ENCODE peak calls at places on chromosomes 6 and 20, in seven cellular contexts. R, N, K, J, V, G and L are unnamed samples.

GRCh38 chr6:149593443-149593842 is 27.3 kb downstream of the GINM1 start:
- DNase-seq in R (no peak), N (no peak), K (no peak), J (no peak), V (no peak), G (no peak), L (no peak)

GRCh38 chr6:7640607-7641577 is 50.9 kb downstream of the SNRNP48 start:
- DNase-seq in R (peak; percentile 41), N (peak; percentile 29), K (no peak), J (no peak), V (no peak), G (no peak), L (no peak)

GRCh38 chr6:49551126-49551865 is 828 bp downstream of the C6orf141 start:
- DNase-seq in R (no peak), N (no peak), K (no peak), J (no peak), V (peak; percentile 22), G (no peak), L (peak; percentile 65)

GRCh38 chr20:56616704-56617103 is 12.4 kb upstream of the TFAP2C start:
- DNase-seq in R (no peak), N (no peak), K (no peak), J (no peak), V (no peak), G (no peak), L (no peak)

GRCh38 chr20:59566631-59567524 is 37.5 kb upstream of the PHACTR3 start:
- DNase-seq in R (no peak), N (no peak), K (no peak), J (no peak), V (no peak), G (no peak), L (peak; percentile 43)

GRCh38 chr6:2632368-2632767 is 118.4 kb downstream of the MYLK4 start:
- DNase-seq in R (no peak), N (no peak), K (peak; percentile 73), J (no peak), V (no peak), G (no peak), L (no peak)

GRCh38 chr6:123276439-123277045 is 280.5 kb downstream of the CLVS2 start:
- DNase-seq in R (no peak), N (no peak), K (no peak), J (no peak), V (no peak), G (no peak), L (no peak)

GRCh38 chr6:21845018-21845417 is 251.5 kb downstream of the SOX4 start:
- DNase-seq in R (no peak), N (no peak), K (no peak), J (no peak), V (no peak), G (no peak), L (no peak)

DNA sequence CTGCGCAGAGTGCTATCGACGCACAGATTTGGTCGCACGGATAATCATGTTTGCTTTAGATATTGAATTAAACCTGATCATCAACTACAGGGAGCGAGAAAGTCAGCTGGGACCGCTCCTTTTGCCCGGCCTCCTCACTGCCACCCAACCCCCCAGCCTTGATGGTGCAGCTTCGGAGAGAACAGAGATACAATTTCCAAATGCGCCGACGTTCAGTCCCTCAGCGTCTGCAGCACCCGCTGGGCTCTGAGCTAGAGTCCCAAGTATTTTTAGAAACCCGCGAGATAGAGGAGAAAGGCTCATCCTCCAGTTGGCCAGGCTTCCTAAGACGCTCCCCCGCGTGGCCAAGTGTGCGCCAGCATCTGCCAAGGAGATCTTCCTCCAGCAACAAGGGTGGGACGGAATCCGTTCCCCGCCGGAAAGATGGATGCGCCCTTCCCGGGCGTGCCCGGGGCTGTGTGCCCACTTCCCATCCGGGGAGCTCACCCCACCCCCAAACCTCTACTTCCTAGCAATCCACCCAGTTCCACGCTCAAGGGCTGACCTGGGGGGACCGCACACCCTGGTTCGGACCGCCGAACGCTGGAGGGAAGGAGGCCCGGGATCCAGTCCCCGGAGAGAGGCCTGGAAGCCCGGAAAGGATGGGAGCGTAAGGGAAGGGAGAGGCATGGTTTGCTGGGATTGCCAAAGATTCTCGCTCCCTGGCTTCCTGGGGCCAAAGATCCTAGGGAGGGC is 4.1 kb downstream of the NKX2-2 start:
- DNase-seq in R (peak; percentile 27), N (no peak), K (no peak), J (no peak), V (no peak), G (no peak), L (peak; percentile 76)
- H3K4me3 ChIP-seq in R (peak overlapping the region; percentile 44), N (no peak overlapping the region), K (peak overlapping the region; percentile 54), J (peak overlapping the region; percentile 38), V (no peak overlapping the region), G (peak overlapping the region; percentile 24), L (peak overlapping the region; percentile 45)

GRCh38 chr6:5482619-5483018 is 221.3 kb downstream of the FARS2 start:
- DNase-seq in R (no peak), N (no peak), K (no peak), J (no peak), V (no peak), G (no peak), L (no peak)

GRCh38 chr6:5484692-5485091 is 223.4 kb downstream of the FARS2 start:
- DNase-seq in R (no peak), N (no peak), K (no peak), J (no peak), V (no peak), G (no peak), L (no peak)

GRCh38 chr6:5478380-5478779 is 217.1 kb downstream of the FARS2 start:
- DNase-seq in R (no peak), N (no peak), K (no peak), J (no peak), V (no peak), G (no peak), L (no peak)

GRCh38 chr6:5486214-5486613 is 224.9 kb downstream of the FARS2 start:
- DNase-seq in R (no peak), N (no peak), K (no peak), J (no peak), V (no peak), G (no peak), L (no peak)

DNA sequence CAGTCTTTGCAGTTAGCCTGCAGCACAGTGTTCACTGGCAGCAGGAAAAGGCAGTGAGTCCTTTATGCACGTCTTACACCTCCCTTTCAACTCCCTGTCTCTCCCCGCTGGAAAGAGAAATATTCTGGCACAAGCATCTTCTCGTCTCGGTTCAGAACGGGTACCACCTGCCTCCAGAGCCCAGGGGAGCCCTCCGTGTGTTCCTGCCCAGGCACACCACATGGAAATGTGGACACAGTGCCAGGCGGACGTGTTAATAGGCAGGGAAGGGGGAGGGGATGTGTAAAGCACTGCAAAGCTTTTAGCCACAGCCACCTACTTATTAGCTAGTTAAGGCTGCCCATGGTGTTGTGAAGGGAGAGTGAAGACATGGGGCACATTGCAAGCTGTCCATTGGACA is 219.7 kb downstream of the FARS2 start:
- DNase-seq in R (no peak), N (no peak), K (no peak), J (no peak), V (no peak), G (no peak), L (no peak)
- H3K4me3 ChIP-seq in R (no peak overlapping the region), N (no peak overlapping the region), K (no peak overlapping the region), J (peak overlapping the region; percentile 26), V (no peak overlapping the region), G (no peak overlapping the region), L (no peak overlapping the region)

GRCh38 chr6:131134220-131134831 is 941 bp upstream of the AKAP7 start:
- DNase-seq in R (no peak), N (no peak), K (no peak), J (no peak), V (no peak), G (no peak), L (no peak)
- H3K4me3 ChIP-seq in R (peak overlapping the region; percentile 81), N (peak overlapping the region; percentile 71), K (peak overlapping the region; percentile 96), J (peak overlapping the region; percentile 66), V (no peak overlapping the region), G (peak overlapping the region; percentile 88), L (no peak overlapping the region)

GRCh38 chr6:10416863-10417641 is 2.2 kb upstream of the TFAP2A start:
- DNase-seq in R (no peak), N (no peak), K (no peak), J (no peak), V (no peak), G (no peak), L (no peak)

GRCh38 chr6:10416516-10416862 is 1.6 kb upstream of the TFAP2A start:
- DNase-seq in R (no peak), N (no peak), K (no peak), J (no peak), V (no peak), G (no peak), L (no peak)

GRCh38 chr6:10414766-10415592 is at the start of gene TFAP2A:
- DNase-seq in R (no peak), N (no peak), K (peak; percentile 35), J (peak; percentile 73), V (no peak), G (no peak), L (no peak)

GRCh38 chr6:10413850-10414765 is 766 bp downstream of the TFAP2A start:
- DNase-seq in R (no peak), N (no peak), K (no peak), J (no peak), V (no peak), G (no peak), L (no peak)

GRCh38 chr6:10415593-10416480 is 963 bp upstream of the TFAP2A start:
- DNase-seq in R (no peak), N (no peak), K (no peak), J (no peak), V (no peak), G (no peak), L (peak; percentile 51)
- H3K4me3 ChIP-seq in R (no peak overlapping the region), N (peak overlapping the region; percentile 87), K (no peak overlapping the region), J (peak overlapping the region; percentile 59), V (no peak overlapping the region), G (no peak overlapping the region), L (no peak overlapping the region)

GRCh38 chr6:130969807-130970491 is 93.1 kb downstream of the EPB41L2 start:
- DNase-seq in R (peak; percentile 85), N (no peak), K (peak; percentile 66), J (no peak), V (no peak), G (peak; percentile 73), L (no peak)
- H3K4me3 ChIP-seq in R (peak overlapping the region; percentile 61), N (no peak overlapping the region), K (peak overlapping the region; percentile 54), J (peak overlapping the region; percentile 12), V (no peak overlapping the region), G (peak overlapping the region; percentile 29), L (peak overlapping the region; percentile 42)

DNA sequence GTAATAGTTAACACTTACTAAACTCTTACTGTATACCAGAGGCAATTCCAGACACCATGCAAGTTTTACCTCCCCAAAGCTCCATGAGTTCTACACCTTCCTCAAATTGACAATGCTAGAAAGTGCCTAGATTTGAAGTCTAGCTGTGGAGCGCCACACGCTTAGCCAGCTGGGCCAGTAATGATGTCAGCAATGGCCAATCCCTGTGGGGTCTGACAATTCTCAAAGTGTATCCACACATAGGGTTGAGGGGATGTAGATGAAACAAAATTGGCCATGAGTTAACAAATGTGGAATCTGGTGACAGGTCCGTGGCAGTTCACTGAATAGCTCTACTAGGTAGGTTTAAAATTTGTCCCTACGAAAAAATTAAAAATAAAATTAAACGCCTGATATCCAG is 1.3 kb downstream of the ZNF343 start:
- DNase-seq in R (peak; percentile 8), N (no peak), K (no peak), J (no peak), V (no peak), G (no peak), L (no peak)
- H3K4me3 ChIP-seq in R (peak overlapping the region; percentile 97), N (peak overlapping the region; percentile 89), K (peak overlapping the region; percentile 88), J (peak overlapping the region; percentile 87), V (no peak overlapping the region), G (peak overlapping the region; percentile 73), L (peak overlapping the region; percentile 88)